ENCODE peak calls at places on chromosomes 6 and 20, in nine cellular contexts. X is colonic mucosa, P is PC-3, Z is keratinocyte, I is pancreas, Y is fibroblast of lung, F is fibroblast of pulmonary artery, M is A549, L is osteoblast. O is an unnamed sample.

GRCh38 chr6:46201701-46202100 is 30.9 kb upstream of the ENPP5 start:
- DNase-seq in X (no peak), P (no peak), I (no peak), Z (no peak), M (no peak), F (no peak), Y (no peak), L (no peak), O (no peak)

GRCh38 chr6:134249759-134250602 is 67.9 kb downstream of the SGK1 start:
- DNase-seq in P (no peak), M (no peak), I (no peak), X (no peak), Z (no peak), L (no peak), F (peak), Y (peak), O (no peak)

GRCh38 chr6:36290668-36291620 is 21.1 kb downstream of the PNPLA1 start:
- DNase-seq in P (peak), I (no peak), M (peak), F (peak), Z (no peak), L (peak), Y (peak), X (peak), O (no peak)

GRCh38 chr20:34364013-34364382 is 925 bp downstream of the ITCH start:
- DNase-seq in Z (no peak), Y (peak), I (peak), X (no peak), M (no peak), F (peak), P (peak), L (no peak), O (no peak)

GRCh38 chr6:93369586-93370134 is 49.7 kb downstream of the EPHA7 start:
- DNase-seq in L (no peak), P (no peak), Z (no peak), M (no peak), X (no peak), F (no peak), Y (no peak), I (no peak), O (no peak)

GRCh38 chr20:57579898-57580447 is 19.1 kb downstream of the PCK1 start:
- DNase-seq in L (peak), P (no peak), I (no peak), M (no peak), F (no peak), Z (no peak), X (no peak), Y (peak), O (no peak)

GRCh38 chr6:104682722-104683643 is 176.7 kb downstream of the HACE1 start:
- DNase-seq in Y (peak), Z (no peak), P (peak), F (peak), X (peak), L (no peak), M (peak), I (no peak), O (peak)

GRCh38 chr6:154352898-154353585 is 3.6 kb downstream of the IPCEF1 start:
- DNase-seq in P (no peak), I (no peak), Z (no peak), M (no peak), F (no peak), L (no peak), Y (no peak), X (no peak), O (no peak)

GRCh38 chr6:110853754-110854477 is 20.7 kb upstream of the AMD1 start:
- DNase-seq in I (no peak), Z (no peak), M (no peak), X (no peak), Y (no peak), L (no peak), F (no peak), P (no peak), O (no peak)

GRCh38 chr20:57869291-57869950 is 159.6 kb upstream of the PMEPA1 start:
- DNase-seq in F (no peak), P (no peak), M (no peak), I (no peak), X (no peak), Z (no peak), Y (no peak), L (no peak), O (no peak)

GRCh38 chr6:26173836-26174144 is 86.6 kb downstream of the HFE start:
- DNase-seq in I (no peak), F (no peak), L (no peak), X (peak), P (no peak), Z (no peak), Y (no peak), M (no peak), O (no peak)

GRCh38 chr20:45836841-45837240 is 3.2 kb downstream of the SNX21 start:
- DNase-seq in L (no peak), P (no peak), Y (peak), X (no peak), I (no peak), M (no peak), F (peak), Z (no peak), O (no peak)

GRCh38 chr6:121971886-121972285 is 427.6 kb upstream of the HSF2 start:
- DNase-seq in X (no peak), Y (peak), P (no peak), I (peak), L (peak), F (peak), Z (no peak), M (no peak), O (peak)

GRCh38 chr6:111880181-111880944 is 7.1 kb upstream of the FYN start:
- DNase-seq in Y (peak), L (no peak), M (no peak), P (peak), I (no peak), X (no peak), F (peak), Z (no peak), O (no peak)

GRCh38 chr20:41174373-41174772 is 37.0 kb downstream of the PLCG1 start:
- DNase-seq in I (no peak), F (no peak), P (no peak), L (no peak), M (no peak), Y (no peak), X (peak), Z (no peak), O (no peak)

GRCh38 chr20:16599257-16599656 is 26.0 kb upstream of the KIF16B start:
- DNase-seq in Y (no peak), Z (no peak), P (no peak), M (no peak), F (no peak), I (no peak), X (no peak), L (no peak), O (no peak)

GRCh38 chr20:18588554-18589043 is 745 bp downstream of the DTD1 start:
- DNase-seq in X (no peak), Y (no peak), F (no peak), M (no peak), L (no peak), I (no peak), Z (no peak), P (no peak), O (no peak)

GRCh38 chr6:4693158-4693557 is 83.0 kb upstream of the CDYL start:
- DNase-seq in X (no peak), P (peak), Y (no peak), Z (no peak), M (no peak), F (no peak), I (no peak), L (no peak), O (peak)

GRCh38 chr6:71698698-71699097 is 187.7 kb upstream of the RIMS1 start:
- DNase-seq in I (no peak), L (no peak), P (no peak), Z (no peak), X (no peak), Y (no peak), M (no peak), F (no peak), O (no peak)

GRCh38 chr6:52537001-52537753 is 39.7 kb downstream of the TRAM2 start:
- DNase-seq in L (no peak), I (no peak), P (no peak), Y (peak), X (no peak), Z (no peak), F (no peak), M (no peak), O (no peak)

GRCh38 chr6:113015249-113015648 is 668.1 kb downstream of the RFPL4B start:
- DNase-seq in I (no peak), L (peak), Z (no peak), M (no peak), F (peak), P (no peak), Y (peak), X (no peak), O (no peak)

GRCh38 chr6:136037885-136038460 is 186.5 kb downstream of the PDE7B start:
- DNase-seq in Y (peak), P (no peak), I (no peak), X (no peak), Z (no peak), F (peak), M (no peak), L (no peak), O (no peak)

GRCh38 chr20:52190437-52191131 is 995 bp downstream of the ZFP64 start:
- DNase-seq in Y (peak), L (peak), I (peak), P (peak), X (peak), F (peak), Z (no peak), M (peak), O (no peak)

GRCh38 chr20:52193133-52193532 is 1.6 kb upstream of the ZFP64 start:
- DNase-seq in F (no peak), X (no peak), M (no peak), I (no peak), Y (no peak), P (no peak), L (no peak), Z (no peak), O (no peak)

GRCh38 chr20:52191436-52192295 is at the start of gene ZFP64:
- DNase-seq in P (peak), I (peak), M (peak), F (peak), Y (peak), Z (peak), X (peak), L (peak), O (no peak)

GRCh38 chr20:52192296-52193007 is 873 bp upstream of the ZFP64 start:
- DNase-seq in Y (no peak), P (peak), M (peak), F (peak), X (no peak), I (peak), Z (no peak), L (no peak), O (no peak)

DNA sequence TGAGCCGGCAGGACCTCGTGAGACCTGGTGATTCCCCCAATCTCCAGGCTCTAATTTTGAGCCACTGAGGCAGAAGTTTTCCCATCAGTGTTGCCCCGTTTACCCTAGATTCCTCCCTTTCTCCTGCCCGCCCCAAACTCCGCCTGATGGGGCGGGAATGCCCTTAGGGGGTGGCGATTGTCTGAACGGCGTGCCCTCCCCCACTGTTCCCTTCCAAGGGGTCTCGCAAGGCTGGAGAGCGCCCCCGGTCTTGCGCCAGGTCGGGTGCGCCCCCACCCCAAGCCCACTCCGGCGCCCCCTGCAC is 495 bp downstream of the ZFP64 start:
- DNase-seq in M (peak), L (no peak), F (no peak), P (peak), Y (no peak), X (peak), I (no peak), Z (no peak), O (no peak)
- H3K4me3 ChIP-seq in M (peak), L (peak), F (peak), P (peak), Y (peak), X (peak), I (peak), Z (peak), O (peak)

DNA sequence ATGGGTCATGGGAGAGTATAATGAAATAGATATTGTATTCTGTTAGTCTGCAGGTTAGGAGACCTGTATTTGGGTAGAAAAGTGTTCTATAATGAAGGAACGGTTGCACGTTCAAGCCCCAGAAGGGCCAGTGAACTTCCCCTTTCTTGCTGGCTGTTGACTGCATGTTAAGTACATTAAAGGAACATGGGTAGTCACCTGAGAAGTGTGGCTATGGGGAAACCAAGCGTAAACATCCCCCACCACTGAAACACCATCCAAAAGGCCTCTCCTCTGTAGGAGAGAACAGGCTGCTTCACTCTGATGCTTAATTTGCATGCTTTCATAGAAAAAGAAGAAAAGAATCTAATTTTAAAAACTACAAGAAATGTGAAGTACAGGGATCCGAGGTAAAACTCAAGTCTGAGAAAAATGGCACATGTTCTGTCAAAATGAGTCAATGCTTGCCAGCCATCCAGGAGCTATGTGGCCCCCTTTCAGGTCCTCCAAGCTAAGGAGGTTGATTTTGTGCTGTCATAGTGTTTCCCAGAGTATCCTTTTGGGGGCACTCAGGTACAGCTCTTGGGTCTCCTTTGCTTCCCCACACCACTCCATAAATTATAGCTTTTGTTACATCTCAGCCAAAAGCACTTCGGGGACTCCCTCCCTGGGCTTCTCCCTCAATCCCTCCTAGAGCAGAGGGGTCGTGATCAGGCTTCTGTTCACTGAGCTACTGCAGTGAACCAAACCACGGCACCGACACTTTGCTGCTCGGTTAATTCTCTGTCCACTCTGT is 283.7 kb upstream of the AGPAT4 start:
- DNase-seq in L (no peak), M (no peak), P (no peak), F (no peak), Y (no peak), Z (no peak), X (no peak), I (no peak), O (no peak)
- TF ChIP-seq CTCF in L (no peak), M (no peak), P (no peak), F (no peak), Y (no peak), Z (peak), X (no peak), I (no peak), O (peak)

DNA sequence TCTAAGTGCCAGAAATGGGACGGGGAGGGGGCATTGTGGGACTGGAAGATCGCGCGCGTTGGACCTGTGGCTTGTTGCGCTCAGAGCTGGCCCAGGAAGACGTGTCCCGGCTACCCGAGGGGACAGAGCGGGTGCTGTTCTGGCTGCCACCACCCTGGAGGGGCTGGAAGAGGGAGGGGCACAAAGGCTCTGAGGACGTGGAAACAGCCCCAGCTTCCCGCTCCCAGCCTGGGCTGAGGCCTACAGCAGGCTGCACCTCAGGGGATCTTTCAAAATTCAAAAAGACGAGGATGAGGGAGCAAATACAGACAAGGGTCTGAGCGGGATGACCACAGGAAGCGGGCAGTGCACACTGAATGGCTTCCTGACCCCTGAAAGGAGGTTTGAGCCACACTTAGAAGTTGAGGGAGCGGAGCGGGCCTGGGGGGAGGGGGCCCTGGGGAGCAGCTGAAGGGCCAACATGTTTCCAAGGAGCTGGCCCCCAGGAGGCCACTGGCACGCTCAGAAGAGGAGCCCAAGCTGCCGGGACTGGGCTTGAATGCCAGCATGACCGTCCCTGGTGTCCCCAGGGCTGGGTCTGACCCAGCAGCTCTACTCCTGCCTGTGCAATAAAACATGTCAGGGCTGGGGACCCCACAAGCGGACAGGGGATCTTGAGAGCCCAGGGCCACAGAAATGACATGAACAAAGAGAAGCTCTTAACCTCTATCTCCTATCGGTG is 1.3 kb downstream of the OXT start:
- DNase-seq in Z (no peak), M (no peak), I (no peak), Y (no peak), X (no peak), L (no peak), F (no peak), P (no peak), O (no peak)
- H3K4me3 ChIP-seq in Z (no peak), M (no peak), I (peak), Y (no peak), X (peak), L (no peak), F (no peak), P (no peak), O (no peak)

GRCh38 chr6:28383235-28384142 is 16.1 kb downstream of the ZSCAN12 start:
- DNase-seq in I (peak), M (peak), X (peak), Y (peak), P (peak), L (peak), Z (no peak), F (peak), O (peak)
- TF ChIP-seq CTCF in I (peak), M (peak), X (peak), Y (peak), P (peak), L (peak), Z (peak), F (peak), O (peak)

DNA sequence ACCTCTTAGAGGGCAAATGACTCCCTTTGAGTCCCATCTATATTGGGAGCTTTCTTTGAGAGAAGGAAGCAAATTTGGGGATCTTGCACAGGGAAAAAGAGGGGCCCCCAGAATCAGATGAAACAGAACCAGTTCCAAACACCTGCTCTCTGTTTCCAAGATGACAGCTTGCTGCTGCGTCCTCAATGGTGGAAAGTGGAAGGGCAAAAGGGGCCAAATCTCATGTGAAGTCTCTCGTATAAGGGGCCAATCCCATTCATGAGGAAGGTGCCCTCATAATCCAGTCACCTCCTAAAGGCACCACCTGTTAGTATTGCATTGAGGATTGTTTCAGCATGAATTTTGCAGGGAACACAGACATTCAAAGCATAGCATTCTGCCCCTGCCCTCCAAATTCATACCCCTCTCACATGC is 483 bp upstream of the SERPINB1 start:
- DNase-seq in L (no peak), M (no peak), I (no peak), Z (no peak), F (no peak), X (peak), Y (no peak), P (no peak), O (no peak)
- H3K4me3 ChIP-seq in L (peak), M (peak), I (peak), Z (peak), F (no peak), X (peak), Y (peak), P (peak), O (no peak)

GRCh38 chr20:44646023-44646640 is 5.4 kb downstream of the ADA start:
- DNase-seq in I (no peak), M (no peak), L (no peak), Y (peak), F (peak), X (no peak), P (no peak), Z (no peak), O (no peak)

GRCh38 chr20:44643596-44644383 is 7.7 kb downstream of the ADA start:
- DNase-seq in M (peak), I (peak), P (peak), F (peak), Y (peak), L (peak), X (peak), Z (peak), O (no peak)

GRCh38 chr20:44643154-44643519 is 8.4 kb downstream of the ADA start:
- DNase-seq in M (no peak), I (no peak), Y (no peak), F (no peak), P (no peak), L (no peak), Z (no peak), X (no peak), O (no peak)

GRCh38 chr20:44642203-44643153 is 9.0 kb downstream of the ADA start:
- DNase-seq in Z (no peak), I (peak), P (peak), M (peak), X (peak), Y (peak), F (peak), L (peak), O (no peak)

GRCh38 chr20:44644384-44645131 is 6.9 kb downstream of the ADA start:
- DNase-seq in X (no peak), I (no peak), L (no peak), P (no peak), Z (no peak), F (no peak), Y (no peak), M (no peak), O (no peak)
- TF ChIP-seq CTCF in X (no peak), I (no peak), L (no peak), P (no peak), Z (no peak), F (no peak), Y (no peak), M (no peak), O (no peak)

DNA sequence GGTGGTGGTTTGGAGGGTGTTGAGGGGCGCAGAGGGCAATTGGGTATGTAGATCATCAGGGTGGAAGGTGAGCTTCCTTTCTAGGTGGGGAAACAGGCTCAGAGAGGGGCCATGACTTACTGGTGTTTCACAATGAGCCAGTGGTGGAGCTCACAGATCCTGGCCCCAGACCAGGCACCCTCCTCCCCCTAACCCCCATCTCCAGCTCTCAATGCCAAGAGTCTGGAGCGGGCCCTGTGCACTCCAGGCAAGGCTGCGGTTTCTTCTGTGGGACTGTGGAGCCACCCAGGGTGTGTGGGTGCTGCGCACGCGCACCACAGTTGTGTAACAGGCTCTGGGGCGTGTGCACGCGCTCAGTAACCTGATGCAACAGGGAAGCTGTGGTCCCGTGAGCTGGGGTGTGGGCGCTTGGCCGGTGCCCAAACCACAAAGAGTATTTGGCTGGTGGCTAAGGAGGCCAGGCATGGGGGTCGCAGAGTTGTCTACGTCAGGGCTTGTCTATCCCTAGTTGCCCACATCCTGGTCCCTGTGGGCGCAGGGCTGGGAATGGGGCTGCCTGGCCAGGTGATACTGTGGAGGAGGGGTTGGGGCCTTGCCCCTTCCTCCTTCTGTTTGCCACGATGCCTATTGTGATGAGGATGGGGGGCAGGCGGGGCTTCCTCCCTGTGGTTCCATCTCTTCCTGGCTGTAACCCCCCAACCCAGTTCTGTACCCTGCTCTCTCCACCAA is 37.5 kb upstream of the MRPS18A start:
- DNase-seq in M (no peak), L (peak), P (peak), Y (peak), F (peak), Z (peak), I (peak), X (peak), O (no peak)
- H3K4me3 ChIP-seq in M (no peak), L (peak), P (no peak), Y (no peak), F (no peak), Z (no peak), I (no peak), X (no peak), O (no peak)